ENCODE peak calls at places on chromosome 4, in four cellular contexts. N, I, A and V are unnamed samples.

GRCh38 chr4:5773271-5773555 is 62.2 kb downstream of the EVC start:
- DNase-seq in N (no peak), I (no peak), A (no peak), V (no peak)

GRCh38 chr4:108224628-108225053 is 55.9 kb upstream of the LEF1 start:
- DNase-seq in N (peak), I (no peak), A (no peak), V (no peak)

GRCh38 chr4:61553562-61554125 is 353.5 kb downstream of the ADGRL3 start:
- DNase-seq in N (no peak), I (no peak), A (no peak), V (no peak)

GRCh38 chr4:11002961-11003360 is 318.4 kb upstream of the CLNK start:
- DNase-seq in N (no peak), I (no peak), A (no peak), V (no peak)

GRCh38 chr4:120816385-120816784 is 106.1 kb downstream of the PRDM5 start:
- DNase-seq in N (no peak), I (no peak), A (no peak), V (no peak)

GRCh38 chr4:185134176-185134869 is 8.7 kb upstream of the SLC25A4 start:
- DNase-seq in N (no peak), I (no peak), A (no peak), V (no peak)

GRCh38 chr4:81040175-81040659 is 9.7 kb downstream of the BMP3 start:
- DNase-seq in N (no peak), I (no peak), A (no peak), V (no peak)

GRCh38 chr4:101201421-101201820 is 145.9 kb downstream of the PPP3CA start:
- DNase-seq in N (no peak), I (no peak), A (no peak), V (no peak)

GRCh38 chr4:147157860-147158701 is 212.4 kb upstream of the TTC29 start:
- DNase-seq in N (no peak), I (no peak), A (no peak), V (no peak)

GRCh38 chr4:70703695-70704332 is 15.5 kb downstream of the UTP3 start:
- DNase-seq in N (no peak), I (no peak), A (no peak), V (no peak)

GRCh38 chr4:78225236-78225635 is 168.1 kb downstream of the FRAS1 start:
- DNase-seq in N (no peak), I (no peak), A (no peak), V (no peak)

GRCh38 chr4:81466841-81467671 is 4.7 kb downstream of the RASGEF1B start:
- DNase-seq in N (peak), I (no peak), A (peak), V (no peak)

GRCh38 chr4:82713856-82714255 is 84.7 kb downstream of the SCD5 start:
- DNase-seq in N (no peak), I (no peak), A (no peak), V (no peak)

GRCh38 chr4:5971077-5971447 is 47.2 kb downstream of the C4orf50 start:
- DNase-seq in N (no peak), I (no peak), A (no peak), V (no peak)

GRCh38 chr4:149203256-149204001 is 612.2 kb downstream of the IQCM start:
- DNase-seq in N (no peak), I (no peak), A (no peak), V (no peak)

GRCh38 chr4:82797591-82798081 is 960 bp downstream of the SCD5 start:
- DNase-seq in N (peak), I (peak), A (no peak), V (no peak)

GRCh38 chr4:7342223-7342576 is 92.5 kb downstream of the PSAPL1 start:
- DNase-seq in N (no peak), I (no peak), A (no peak), V (no peak)

GRCh38 chr4:108080752-108081151 is 88.0 kb downstream of the LEF1 start:
- DNase-seq in N (no peak), I (peak), A (no peak), V (no peak)

GRCh38 chr4:155403886-155404285 is 27.1 kb upstream of the MAP9 start:
- DNase-seq in N (no peak), I (no peak), A (no peak), V (no peak)

GRCh38 chr4:879730-880079 is 52.4 kb downstream of the GAK start:
- DNase-seq in N (no peak), I (peak), A (no peak), V (no peak)

GRCh38 chr4:72394264-72394663 is 174.8 kb downstream of the ADAMTS3 start:
- DNase-seq in N (no peak), I (no peak), A (no peak), V (no peak)

GRCh38 chr4:73867783-73868182 is 1.4 kb upstream of the CXCL1 start:
- DNase-seq in N (no peak), I (no peak), A (no peak), V (no peak)

GRCh38 chr4:138897818-138898226 is 117.8 kb upstream of the NOCT start:
- DNase-seq in N (no peak), I (no peak), A (no peak), V (no peak)

GRCh38 chr4:83340692-83341343 is 6.2 kb upstream of the HPSE start:
- DNase-seq in N (no peak), I (peak), A (no peak), V (no peak)